ENCODE peak calls at places on chromosomes 3 and 15, in four cellular contexts. D, T, V and X are unnamed samples.

GRCh38 chr3:59979542-59979941 is 929.7 kb upstream of the CFAP20DC start:
- DNase-seq in D (no peak), T (no peak), V (no peak), X (no peak)

GRCh38 chr15:91408476-91409076 is 308.5 kb downstream of the SV2B start:
- DNase-seq in V (no peak), T (no peak), D (peak; percentile 5), X (no peak)

GRCh38 chr3:138945646-138946553 is 1.0 kb downstream of the FOXL2 start:
- DNase-seq in V (no peak), D (no peak), T (peak; percentile 51), X (no peak)

GRCh38 chr3:38988955-38989354 is 62.8 kb downstream of the SCN11A start:
- DNase-seq in D (no peak), V (no peak), T (no peak), X (no peak)

GRCh38 chr15:77032052-77032646 is 37.2 kb downstream of the PSTPIP1 start:
- DNase-seq in D (no peak), T (peak; percentile 4), V (no peak), X (peak; percentile 63)

GRCh38 chr3:175266993-175267960 is 408.1 kb downstream of the NAALADL2 start:
- DNase-seq in D (peak; percentile 18), T (no peak), V (no peak), X (no peak)

GRCh38 chr3:49377483-49377882 is 19.3 kb upstream of the GPX1 start:
- DNase-seq in T (no peak), V (no peak), D (no peak), X (no peak)

GRCh38 chr15:64635486-64635815 is 139.9 kb downstream of the RBPMS2 start:
- DNase-seq in T (no peak), V (peak; percentile 57), D (peak; percentile 31), X (no peak)

GRCh38 chr3:46923559-46924350 is 46.2 kb downstream of the PTH1R start:
- DNase-seq in V (no peak), T (peak; percentile 57), D (peak; percentile 54), X (peak; percentile 72)

GRCh38 chr3:52310861-52311566 is 5.1 kb upstream of the DNAH1 start:
- DNase-seq in T (no peak), V (no peak), D (no peak), X (no peak)